ENCODE peak calls at places on chromosomes 12 and 14, in five cellular contexts. One of them, this sample, is unnamed.

GRCh38 chr12:64318605-64319004 is 72.0 kb downstream of the C12orf56 start:
- DNase-seq in natural killer cell: no peak
- DNase-seq in heart left ventricle: no peak
- DNase-seq in HCT116: no peak
- DNase-seq in T-helper 1 cell: no peak
- DNase-seq in this sample: no peak

GRCh38 chr12:52551466-52551865 is 1.5 kb downstream of the KRT71 start:
- DNase-seq in natural killer cell: no peak
- DNase-seq in T-helper 1 cell: no peak
- DNase-seq in HCT116: no peak
- DNase-seq in heart left ventricle: peak; percentile 40
- DNase-seq in this sample: no peak

GRCh38 chr12:132132609-132133430 is 11.3 kb downstream of the DDX51 start:
- DNase-seq in natural killer cell: no peak
- DNase-seq in heart left ventricle: no peak
- DNase-seq in HCT116: no peak
- DNase-seq in T-helper 1 cell: no peak
- DNase-seq in this sample: no peak

GRCh38 chr14:70338550-70338949 is 20.9 kb downstream of the COX16 start:
- DNase-seq in T-helper 1 cell: no peak
- DNase-seq in heart left ventricle: no peak
- DNase-seq in natural killer cell: no peak
- DNase-seq in HCT116: no peak
- DNase-seq in this sample: no peak

GRCh38 chr14:96661244-96661969 is 135.8 kb upstream of the VRK1 start:
- DNase-seq in heart left ventricle: no peak
- DNase-seq in HCT116: no peak
- DNase-seq in natural killer cell: no peak
- DNase-seq in T-helper 1 cell: no peak
- DNase-seq in this sample: no peak

GRCh38 chr14:104867371-104868059 is 2.4 kb downstream of the CEP170B start:
- DNase-seq in T-helper 1 cell: no peak
- DNase-seq in natural killer cell: no peak
- DNase-seq in heart left ventricle: no peak
- DNase-seq in HCT116: no peak
- DNase-seq in this sample: no peak

GRCh38 chr12:12022306-12022931 is 48.3 kb upstream of the BCL2L14 start:
- DNase-seq in T-helper 1 cell: no peak
- DNase-seq in heart left ventricle: no peak
- DNase-seq in HCT116: no peak
- DNase-seq in natural killer cell: no peak
- DNase-seq in this sample: no peak

GRCh38 chr12:102740157-102741032 is 176.6 kb downstream of the PAH start:
- DNase-seq in HCT116: peak; percentile 13
- DNase-seq in heart left ventricle: no peak
- DNase-seq in natural killer cell: no peak
- DNase-seq in T-helper 1 cell: no peak
- DNase-seq in this sample: no peak

GRCh38 chr14:36666416-36667206 is 5.0 kb downstream of the PAX9 start:
- DNase-seq in natural killer cell: no peak
- DNase-seq in T-helper 1 cell: no peak
- DNase-seq in HCT116: no peak
- DNase-seq in heart left ventricle: no peak
- DNase-seq in this sample: no peak

GRCh38 chr12:85369365-85370154 is 89.5 kb downstream of the ALX1 start:
- DNase-seq in T-helper 1 cell: no peak
- DNase-seq in HCT116: no peak
- DNase-seq in natural killer cell: no peak
- DNase-seq in heart left ventricle: no peak
- DNase-seq in this sample: no peak

GRCh38 chr12:122080149-122081107 is 1.9 kb downstream of the MLXIP start:
- DNase-seq in heart left ventricle: peak; percentile 76
- DNase-seq in HCT116: no peak
- DNase-seq in T-helper 1 cell: no peak
- DNase-seq in natural killer cell: no peak
- DNase-seq in this sample: no peak

GRCh38 chr12:26740991-26741390 is 92.0 kb downstream of the ITPR2 start:
- DNase-seq in heart left ventricle: no peak
- DNase-seq in natural killer cell: no peak
- DNase-seq in HCT116: no peak
- DNase-seq in T-helper 1 cell: no peak
- DNase-seq in this sample: no peak

GRCh38 chr12:98402081-98402480 is 113.3 kb upstream of the TMPO start:
- DNase-seq in HCT116: peak; percentile 76
- DNase-seq in heart left ventricle: no peak
- DNase-seq in T-helper 1 cell: no peak
- DNase-seq in natural killer cell: no peak
- DNase-seq in this sample: no peak

GRCh38 chr14:32259368-32260013 is 56.4 kb upstream of the RNU6-8 start:
- DNase-seq in T-helper 1 cell: no peak
- DNase-seq in HCT116: peak; percentile 56
- DNase-seq in heart left ventricle: no peak
- DNase-seq in natural killer cell: no peak
- DNase-seq in this sample: no peak

GRCh38 chr12:83404521-83404920 is 717.8 kb downstream of the TMTC2 start:
- DNase-seq in T-helper 1 cell: no peak
- DNase-seq in heart left ventricle: no peak
- DNase-seq in HCT116: no peak
- DNase-seq in natural killer cell: no peak
- DNase-seq in this sample: no peak

GRCh38 chr12:131287015-131287937 is 333.6 kb downstream of the ADGRD1 start:
- DNase-seq in HCT116: no peak
- DNase-seq in T-helper 1 cell: no peak
- DNase-seq in natural killer cell: no peak
- DNase-seq in heart left ventricle: no peak
- DNase-seq in this sample: no peak

GRCh38 chr12:61781021-61781581 is 479.1 kb upstream of the USP15 start:
- DNase-seq in natural killer cell: no peak
- DNase-seq in T-helper 1 cell: no peak
- DNase-seq in heart left ventricle: no peak
- DNase-seq in HCT116: no peak
- DNase-seq in this sample: no peak

GRCh38 chr12:78398750-78399149 is 465.8 kb upstream of the SYT1 start:
- DNase-seq in T-helper 1 cell: no peak
- DNase-seq in natural killer cell: no peak
- DNase-seq in heart left ventricle: no peak
- DNase-seq in HCT116: no peak
- DNase-seq in this sample: no peak

GRCh38 chr14:67508973-67509372 is 20.5 kb upstream of the TMEM229B start:
- DNase-seq in heart left ventricle: no peak
- DNase-seq in T-helper 1 cell: no peak
- DNase-seq in natural killer cell: no peak
- DNase-seq in HCT116: no peak
- DNase-seq in this sample: no peak

GRCh38 chr12:54419088-54419887 is at the start of gene ITGA5:
- DNase-seq in HCT116: peak; percentile 18
- DNase-seq in natural killer cell: peak; percentile 52
- DNase-seq in heart left ventricle: peak; percentile 90
- DNase-seq in T-helper 1 cell: no peak
- DNase-seq in this sample: peak; percentile 44

GRCh38 chr14:80266930-80267329 is 55.6 kb upstream of the DIO2 start:
- DNase-seq in HCT116: no peak
- DNase-seq in heart left ventricle: no peak
- DNase-seq in natural killer cell: no peak
- DNase-seq in T-helper 1 cell: no peak
- DNase-seq in this sample: no peak

GRCh38 chr12:112862570-112863137 is 44.1 kb upstream of the OAS1 start:
- DNase-seq in heart left ventricle: no peak
- DNase-seq in T-helper 1 cell: no peak
- DNase-seq in natural killer cell: no peak
- DNase-seq in HCT116: no peak
- DNase-seq in this sample: no peak

GRCh38 chr14:104749111-104749649 is 3.8 kb upstream of the SIVA1 start:
- DNase-seq in HCT116: no peak
- DNase-seq in heart left ventricle: peak; percentile 30
- DNase-seq in natural killer cell: no peak
- DNase-seq in T-helper 1 cell: no peak
- DNase-seq in this sample: no peak

GRCh38 chr12:10097521-10097920 is 1.3 kb downstream of the CLEC1A start:
- DNase-seq in T-helper 1 cell: no peak
- DNase-seq in heart left ventricle: no peak
- DNase-seq in HCT116: no peak
- DNase-seq in natural killer cell: no peak
- DNase-seq in this sample: no peak

GRCh38 chr12:7162691-7163114 is 26.8 kb upstream of the PEX5 start:
- DNase-seq in natural killer cell: no peak
- DNase-seq in HCT116: peak; percentile 76
- DNase-seq in heart left ventricle: peak; percentile 46
- DNase-seq in T-helper 1 cell: no peak
- DNase-seq in this sample: no peak

GRCh38 chr14:92690171-92691011 is 58.0 kb downstream of the LGMN start:
- DNase-seq in T-helper 1 cell: no peak
- DNase-seq in natural killer cell: no peak
- DNase-seq in HCT116: peak; percentile 59
- DNase-seq in heart left ventricle: no peak
- DNase-seq in this sample: no peak

This sample was measured in effector CD4-positive, alpha-beta T cell.